ENCODE peak calls at places on chromosomes 12 and 14, in nine cellular contexts. R, N, F, H, C, T, Q, S and M are unnamed samples.
A peak's percentile ranks its signal among the peaks of the same experiment; 100 is the strongest.

GRCh38 chr12:14845350-14845750 is 2.0 kb upstream of the ART4 start:
- DNase-seq in R (peak; percentile 50), N (peak; percentile 40), F (peak; percentile 41), H (peak; percentile 77), C (peak; percentile 32), T (peak; percentile 65), Q (peak; percentile 69), S (peak; percentile 50), M (peak; percentile 48)

GRCh38 chr14:68696721-68697495 is 96.0 kb downstream of the ZFP36L1 start:
- DNase-seq in R (no peak), N (no peak), F (no peak), H (no peak), C (no peak), T (no peak), Q (peak; percentile 12), S (no peak), M (no peak)

GRCh38 chr12:124335426-124336183 is 40.7 kb downstream of the RFLNA start:
- DNase-seq in R (no peak), N (no peak), F (no peak), H (no peak), C (no peak), T (no peak), Q (no peak), S (no peak), M (no peak)

GRCh38 chr14:89206426-89206825 is 210.6 kb downstream of the FOXN3 start:
- DNase-seq in R (no peak), N (no peak), F (no peak), H (no peak), C (no peak), T (no peak), Q (no peak), S (no peak), M (no peak)

GRCh38 chr14:58628381-58628780 is 9.4 kb upstream of the DACT1 start:
- DNase-seq in R (no peak), N (no peak), F (no peak), H (no peak), C (no peak), T (peak; percentile 29), Q (no peak), S (no peak), M (no peak)

GRCh38 chr12:106753526-106753925 is 21.0 kb upstream of the RIC8B start:
- DNase-seq in R (peak; percentile 31), N (no peak), F (no peak), H (peak; percentile 18), C (no peak), T (no peak), Q (no peak), S (no peak), M (no peak)

GRCh38 chr12:28708918-28709371 is 440.1 kb upstream of the FAR2 start:
- DNase-seq in R (no peak), N (no peak), F (peak; percentile 77), H (no peak), C (no peak), T (peak; percentile 61), Q (no peak), S (no peak), M (no peak)

GRCh38 chr12:26987634-26988424 is 26.4 kb downstream of the TM7SF3 start:
- DNase-seq in R (no peak), N (no peak), F (no peak), H (no peak), C (no peak), T (peak; percentile 17), Q (no peak), S (no peak), M (no peak)

GRCh38 chr12:90305379-90305778 is 596.7 kb upstream of the ATP2B1 start:
- DNase-seq in R (no peak), N (peak; percentile 28), F (no peak), H (no peak), C (no peak), T (no peak), Q (no peak), S (no peak), M (no peak)

GRCh38 chr14:91311284-91311662 is 66.8 kb upstream of the GPR68 start:
- DNase-seq in R (no peak), N (no peak), F (no peak), H (peak; percentile 59), C (no peak), T (no peak), Q (no peak), S (no peak), M (no peak)

GRCh38 chr14:59215353-59215752 is 26.9 kb downstream of the DAAM1 start:
- DNase-seq in R (peak; percentile 85), N (peak; percentile 91), F (peak; percentile 66), H (peak; percentile 23), C (no peak), T (peak; percentile 77), Q (peak; percentile 60), S (no peak), M (no peak)

GRCh38 chr12:108611884-108612415 is 14.1 kb upstream of the TMEM119 start:
- DNase-seq in R (no peak), N (no peak), F (peak; percentile 96), H (peak; percentile 43), C (peak; percentile 64), T (peak; percentile 89), Q (no peak), S (peak; percentile 44), M (peak; percentile 44)

GRCh38 chr14:34498684-34499412 is 36.8 kb upstream of the SPTSSA start:
- DNase-seq in R (peak; percentile 53), N (peak; percentile 22), F (peak; percentile 18), H (peak; percentile 68), C (no peak), T (peak; percentile 22), Q (no peak), S (peak; percentile 24), M (peak; percentile 45)

GRCh38 chr12:643478-644292 is 19.6 kb downstream of the NINJ2 start:
- DNase-seq in R (peak; percentile 32), N (no peak), F (no peak), H (peak; percentile 57), C (peak; percentile 28), T (no peak), Q (peak; percentile 32), S (no peak), M (no peak)

GRCh38 chr12:131607658-131608447 is 103.0 kb upstream of the SFSWAP start:
- DNase-seq in R (no peak), N (no peak), F (no peak), H (peak; percentile 15), C (no peak), T (no peak), Q (no peak), S (no peak), M (no peak)

DNA sequence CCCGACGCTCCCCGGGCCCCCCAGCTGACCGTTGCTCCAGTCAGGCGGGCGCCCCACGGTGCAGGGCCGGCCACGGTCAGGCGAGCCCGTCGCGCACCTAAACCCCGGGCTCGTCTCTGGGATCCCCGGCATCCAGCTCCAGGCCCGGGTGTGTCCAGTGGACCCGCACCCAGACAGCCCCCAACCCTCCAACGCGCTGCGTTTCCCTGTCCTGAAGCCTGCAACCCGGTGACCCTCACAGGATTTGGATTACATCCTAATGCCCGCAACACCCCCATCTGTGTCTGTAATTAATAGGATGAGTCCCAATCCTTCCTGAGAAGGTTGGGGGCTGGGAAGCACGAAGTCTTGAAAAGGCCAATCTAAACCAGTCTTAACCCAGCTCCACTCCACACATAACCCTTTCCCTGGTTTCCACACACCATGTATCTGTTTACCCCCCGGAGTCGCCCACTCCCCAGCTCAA is 10.4 kb downstream of the CPNE6 start:
- DNase-seq in R (no peak), N (no peak), F (no peak), H (no peak), C (no peak), T (no peak), Q (no peak), S (no peak), M (peak; percentile 89)
- H3K4me3 ChIP-seq in R (peak overlapping the region; percentile 61), N (peak overlapping the region; percentile 59), F (no peak overlapping the region), H (no peak overlapping the region), C (peak overlapping the region; percentile 53), T (no peak overlapping the region), Q (peak overlapping the region; percentile 41), S (peak overlapping the region; percentile 60), M (peak overlapping the region; percentile 70)

GRCh38 chr14:20682127-20682434 is 2.3 kb upstream of the RNASE4 start:
- DNase-seq in R (peak; percentile 53), N (no peak), F (no peak), H (no peak), C (no peak), T (no peak), Q (no peak), S (no peak), M (no peak)
- TF ChIP-seq CTCF in R (no peak), N (no peak), F (no peak), H (no peak), C (no peak), T (no peak), Q (no peak), S (no peak), M (no peak)

DNA sequence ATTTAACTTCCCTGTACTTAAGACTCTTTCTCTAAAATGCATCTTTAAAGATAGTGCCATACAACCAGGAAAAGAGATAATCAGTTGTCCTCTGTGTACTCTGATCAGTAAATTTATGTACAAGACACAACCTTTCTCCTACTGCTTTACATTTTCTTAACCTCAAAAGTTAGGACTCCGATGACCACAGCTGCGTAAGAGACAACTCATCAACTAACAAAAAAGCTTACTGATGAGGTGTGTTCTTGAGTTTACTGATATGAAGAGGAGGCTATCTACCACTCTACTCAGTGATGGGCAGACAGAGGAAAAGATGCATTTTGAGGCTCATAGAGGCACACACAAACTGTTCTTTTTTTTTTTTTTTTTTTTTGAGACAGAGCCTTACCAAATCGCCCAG is 71.4 kb upstream of the HIF1A start:
- DNase-seq in R (no peak), N (no peak), F (no peak), H (no peak), C (no peak), T (peak; percentile 18), Q (no peak), S (no peak), M (no peak)
- H3K36me3 ChIP-seq in R (no peaks in the 10 kb centered on the region), N (no peaks in the 10 kb centered on the region), F (no peaks in the 10 kb centered on the region), H (no peaks in the 10 kb centered on the region), C (no peaks in the 10 kb centered on the region), T (no peaks in the 10 kb centered on the region), Q (no peaks in the 10 kb centered on the region), S (no peaks in the 10 kb centered on the region), M (no peaks in the 10 kb centered on the region)

GRCh38 chr14:95711476-95712176 is 2.3 kb downstream of the TCL1A start:
- DNase-seq in R (no peak), N (no peak), F (no peak), H (no peak), C (no peak), T (no peak), Q (no peak), S (no peak), M (no peak)

GRCh38 chr14:95712398-95712797 is 1.5 kb downstream of the TCL1A start:
- DNase-seq in R (no peak), N (no peak), F (no peak), H (no peak), C (no peak), T (no peak), Q (no peak), S (no peak), M (no peak)

GRCh38 chr14:95710106-95710505 is 3.8 kb downstream of the TCL1A start:
- DNase-seq in R (no peak), N (no peak), F (no peak), H (no peak), C (no peak), T (no peak), Q (no peak), S (no peak), M (no peak)

GRCh38 chr14:95713596-95714371 is at the start of gene TCL1A:
- DNase-seq in R (no peak), N (no peak), F (no peak), H (no peak), C (peak; percentile 39), T (no peak), Q (no peak), S (no peak), M (no peak)
- H3K4me3 ChIP-seq in R (no peak within 1 kb of the TSS), N (no peak within 1 kb of the TSS), F (no peak within 1 kb of the TSS), H (no peak within 1 kb of the TSS), C (no peak within 1 kb of the TSS), T (no peak within 1 kb of the TSS), Q (no peak within 1 kb of the TSS), S (no peak within 1 kb of the TSS), M (no peak within 1 kb of the TSS)

GRCh38 chr12:56041579-56042429 is at the start of gene RPS26:
- DNase-seq in R (peak; percentile 95), N (peak; percentile 94), F (peak; percentile 99), H (peak; percentile 95), C (peak; percentile 93), T (peak; percentile 100), Q (peak; percentile 97), S (peak; percentile 96), M (peak; percentile 98)
- TF ChIP-seq CTCF in R (no peak), N (no peak), F (peak; percentile 17), H (peak; percentile 17), C (peak; percentile 42), T (peak; percentile 53), Q (peak; percentile 66), S (peak; percentile 56), M (peak; percentile 65)